ENCODE peak calls at places on chromosome 13, in eight cellular contexts. W, Z, Q, N, T, A, P and S are unnamed samples.

GRCh38 chr13:37681295-37682032 is 82.9 kb upstream of the POSTN start:
- DNase-seq in P (peak), N (peak), A (no peak), Q (no peak), T (peak), Z (no peak), W (no peak), S (peak)

GRCh38 chr13:80224468-80224867 is 116.5 kb downstream of the SPRY2 start:
- DNase-seq in N (no peak), A (no peak), P (peak), Q (no peak), T (no peak), W (no peak), Z (no peak), S (no peak)

GRCh38 chr13:104318121-104318520 is 1251.9 kb upstream of the SLC10A2 start:
- DNase-seq in Z (no peak), A (no peak), Q (peak), W (no peak), N (peak), P (peak), T (no peak), S (no peak)

GRCh38 chr13:38850868-38851626 is 139.6 kb downstream of the STOML3 start:
- DNase-seq in Z (no peak), Q (no peak), N (no peak), W (no peak), A (no peak), P (no peak), T (no peak), S (no peak)

GRCh38 chr13:22839554-22840286 is 341.1 kb upstream of the SGCG start:
- DNase-seq in P (no peak), N (no peak), Q (peak), Z (no peak), A (no peak), W (no peak), T (no peak), S (no peak)

GRCh38 chr13:65302691-65303090 is 1927.4 kb downstream of the PCDH9 start:
- DNase-seq in A (no peak), Q (no peak), W (no peak), N (no peak), T (no peak), Z (no peak), P (no peak), S (no peak)

GRCh38 chr13:98301721-98302120 is 124.7 kb upstream of the RNF113B start:
- DNase-seq in N (peak), A (no peak), T (no peak), P (no peak), Q (no peak), W (no peak), Z (no peak), S (no peak)

GRCh38 chr13:55777612-55778011 is 1363.1 kb upstream of the PRR20A start:
- DNase-seq in Z (no peak), W (no peak), N (no peak), Q (no peak), A (no peak), P (no peak), T (no peak), S (no peak)

GRCh38 chr13:67119481-67119883 is 110.7 kb downstream of the PCDH9 start:
- DNase-seq in Q (no peak), W (no peak), N (peak), T (peak), A (no peak), P (peak), Z (no peak), S (peak)

GRCh38 chr13:98598043-98598442 is 21.1 kb upstream of the STK24 start:
- DNase-seq in P (peak), W (no peak), N (no peak), Q (no peak), T (no peak), A (no peak), Z (no peak), S (no peak)

GRCh38 chr13:106690779-106691178 is 122.8 kb upstream of the ARGLU1 start:
- DNase-seq in W (no peak), T (no peak), N (no peak), P (no peak), A (no peak), Z (no peak), Q (no peak), S (no peak)

GRCh38 chr13:50809133-50810090 is 34.1 kb downstream of the DLEU7 start:
- DNase-seq in Q (no peak), P (no peak), T (no peak), N (no peak), W (no peak), Z (no peak), A (no peak), S (no peak)

GRCh38 chr13:114057131-114058050 is 75.0 kb downstream of the RASA3 start:
- DNase-seq in Z (no peak), T (no peak), A (no peak), W (no peak), Q (no peak), N (no peak), P (no peak), S (no peak)

GRCh38 chr13:48414501-48414900 is 1.6 kb upstream of the LPAR6 start:
- DNase-seq in N (no peak), A (no peak), T (no peak), P (no peak), Z (no peak), Q (no peak), W (no peak), S (no peak)

GRCh38 chr13:29570058-29570654 is 25.3 kb downstream of the SLC7A1 start:
- DNase-seq in T (no peak), W (no peak), P (no peak), Q (no peak), A (no peak), Z (no peak), N (no peak), S (no peak)

GRCh38 chr13:59771272-59771671 is 392.5 kb downstream of the DIAPH3 start:
- DNase-seq in W (no peak), Q (peak), T (no peak), A (no peak), Z (no peak), N (peak), P (peak), S (no peak)

GRCh38 chr13:34458756-34459462 is 483.2 kb upstream of the NBEA start:
- DNase-seq in W (peak), Z (peak), P (peak), T (no peak), A (peak), N (peak), Q (no peak), S (no peak)

GRCh38 chr13:27728271-27728670 is 64.0 kb upstream of the GSX1 start:
- DNase-seq in T (no peak), P (no peak), N (no peak), A (no peak), Q (no peak), W (peak), Z (no peak), S (no peak)

GRCh38 chr13:36509369-36509768 is 77.1 kb downstream of the CCNA1 start:
- DNase-seq in N (no peak), Z (no peak), A (no peak), P (no peak), W (no peak), Q (no peak), T (no peak), S (no peak)

GRCh38 chr13:35787937-35788336 is 311.4 kb upstream of the MAB21L1 start:
- DNase-seq in A (no peak), Q (no peak), P (peak), T (no peak), W (no peak), Z (no peak), N (no peak), S (no peak)

GRCh38 chr13:106566682-106567420 is 1.1 kb downstream of the ARGLU1 start:
- DNase-seq in T (no peak), N (peak), P (peak), A (peak), Z (peak), W (peak), Q (peak), S (no peak)

GRCh38 chr13:31773538-31773937 is 34.2 kb downstream of the RXFP2 start:
- DNase-seq in Q (no peak), P (peak), W (no peak), N (peak), T (no peak), Z (no peak), A (no peak), S (no peak)

GRCh38 chr13:39266426-39266825 is 228.2 kb downstream of the NHLRC3 start:
- DNase-seq in T (no peak), Q (no peak), Z (no peak), A (no peak), N (no peak), P (no peak), W (no peak), S (no peak)

GRCh38 chr13:38046049-38046376 is 176.4 kb upstream of the TRPC4 start:
- DNase-seq in W (no peak), Z (no peak), N (no peak), P (no peak), A (no peak), Q (no peak), T (no peak), S (no peak)

GRCh38 chr13:80454245-80454644 is 113.3 kb upstream of the SPRY2 start:
- DNase-seq in Z (no peak), W (no peak), N (peak), Q (no peak), T (no peak), P (peak), A (no peak), S (no peak)

GRCh38 chr13:69287050-69287698 is 820.5 kb upstream of the ATXN8OS start:
- DNase-seq in A (no peak), T (no peak), N (no peak), Q (no peak), P (no peak), W (no peak), Z (no peak), S (no peak)

GRCh38 chr13:48266967-48267639 is 34.1 kb downstream of the ITM2B start:
- DNase-seq in Z (no peak), Q (no peak), T (no peak), A (no peak), W (no peak), N (no peak), P (no peak), S (no peak)

GRCh38 chr13:23069571-23069970 is 111.2 kb upstream of the SGCG start:
- DNase-seq in N (peak), P (peak), T (peak), Z (no peak), W (no peak), A (no peak), Q (no peak), S (peak)

GRCh38 chr13:24033527-24034302 is 126.8 kb upstream of the SPATA13 start:
- DNase-seq in N (peak), P (peak), T (peak), W (no peak), A (no peak), Z (no peak), Q (no peak), S (no peak)

GRCh38 chr13:101795460-101795859 is 343.0 kb downstream of the ITGBL1 start:
- DNase-seq in Q (no peak), P (no peak), Z (no peak), W (no peak), N (no peak), A (no peak), T (no peak), S (no peak)

GRCh38 chr13:111460548-111461444 is 140.4 kb downstream of the TEX29 start:
- DNase-seq in A (no peak), N (peak), Q (peak), P (peak), W (peak), Z (peak), T (peak), S (no peak)
- TF ChIP-seq CTCF in A (peak), N (peak), Q (peak), P (peak), W (peak), Z (no peak), T (peak), S (no peak)

DNA sequence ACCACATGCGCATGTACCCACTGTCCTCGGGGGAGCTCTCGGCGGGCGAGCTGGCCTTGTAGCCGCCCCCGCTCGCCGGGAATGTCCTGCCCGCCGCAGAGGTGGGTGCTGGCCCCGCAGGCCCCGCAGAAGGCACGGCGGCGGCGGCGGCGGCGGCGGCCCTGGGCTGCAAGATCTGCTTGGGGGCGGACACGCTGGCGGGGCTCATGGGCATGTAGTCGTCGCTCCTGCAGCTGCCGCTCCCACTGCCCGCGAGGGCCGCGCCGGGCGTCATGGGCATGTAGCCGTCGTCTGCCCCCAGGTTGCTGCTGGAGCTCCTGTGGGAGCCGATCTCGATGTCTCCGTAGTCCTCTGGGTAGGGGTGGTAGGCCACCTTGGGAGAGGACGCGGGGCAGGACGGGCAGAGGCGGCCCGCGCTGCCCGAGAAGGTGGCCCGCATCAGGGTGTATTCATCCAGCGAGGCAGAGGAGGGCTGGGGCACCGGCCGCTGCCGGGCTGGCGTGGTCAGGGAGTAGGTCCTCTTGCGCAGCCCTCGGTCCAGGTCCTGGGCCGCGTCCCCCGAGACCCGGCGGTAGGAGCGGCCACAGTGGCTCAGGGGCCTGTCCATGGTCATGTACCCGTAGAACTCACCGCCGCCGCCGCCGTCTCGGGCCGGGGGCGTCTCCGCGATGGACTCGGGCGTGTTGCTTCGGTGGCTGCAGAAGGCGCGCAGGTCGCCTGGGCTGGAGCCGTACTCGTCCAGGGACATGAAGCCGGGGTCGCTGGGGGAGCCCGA is 2.4 kb downstream of the IRS2 start:
- DNase-seq in A (no peak), N (no peak), Z (no peak), Q (no peak), T (no peak), P (no peak), W (no peak), S (no peak)
- H3K4me3 ChIP-seq in A (peak), N (no peak), Z (peak), Q (peak), T (peak), P (peak), W (peak), S (peak)

GRCh38 chr13:44876782-44877324 is 112.4 kb downstream of the NUFIP1 start:
- DNase-seq in Z (no peak), P (no peak), T (no peak), Q (peak), W (no peak), N (no peak), A (no peak), S (no peak)
- TF ChIP-seq CTCF in Z (no peak), P (peak), T (no peak), Q (peak), W (peak), N (peak), A (peak), S (peak)

DNA sequence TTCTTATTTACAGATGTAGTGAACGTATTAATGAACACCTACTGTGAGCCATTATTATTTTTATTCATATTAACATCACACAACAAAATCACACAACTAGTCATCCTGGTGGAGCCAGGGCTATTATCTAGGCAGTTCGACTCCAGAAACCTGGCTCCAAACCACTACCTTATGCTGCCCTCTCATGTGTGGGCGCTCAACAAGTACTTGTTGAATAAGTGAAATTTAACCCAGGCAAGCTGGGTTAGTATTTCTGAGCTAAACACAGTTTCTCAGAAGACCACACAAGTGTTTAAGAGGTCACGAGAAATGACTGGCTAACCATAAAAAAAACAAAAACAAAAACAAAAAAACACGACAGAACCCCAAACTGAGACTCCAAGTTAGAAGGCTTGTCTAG is 33.6 kb downstream of the MZT1 start:
- DNase-seq in Z (no peak), A (no peak), T (no peak), N (no peak), Q (no peak), W (no peak), P (no peak), S (no peak)
- H3K4me3 ChIP-seq in Z (no peak), A (no peak), T (no peak), N (no peak), Q (no peak), W (no peak), P (no peak), S (no peak)

DNA sequence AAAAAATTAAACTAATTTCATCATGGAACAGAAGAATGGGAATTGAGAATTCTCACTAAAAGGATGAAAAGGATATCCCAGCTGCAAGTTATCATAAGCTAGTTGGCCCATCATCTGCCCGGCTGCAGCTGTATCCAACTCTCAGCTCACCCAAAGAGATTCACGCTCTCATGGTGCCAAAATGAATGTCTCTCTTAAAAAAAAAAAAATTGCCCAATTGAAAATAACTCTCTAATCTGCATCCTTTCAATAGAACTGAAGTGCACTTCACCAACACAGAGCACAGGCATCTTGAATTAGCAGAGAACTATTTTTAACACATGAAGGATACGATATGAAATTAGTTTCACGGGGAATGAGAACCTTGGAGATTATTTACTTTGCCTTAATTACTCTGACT is 20.0 kb downstream of the ENOX1 start:
- DNase-seq in Z (no peak), W (peak), N (peak), P (peak), T (no peak), A (peak), Q (peak), S (no peak)
- TF ChIP-seq CTCF in Z (no peak), W (no peak), N (no peak), P (no peak), T (no peak), A (no peak), Q (no peak), S (no peak)

GRCh38 chr13:99642841-99643240 is 141.6 kb downstream of the TM9SF2 start:
- DNase-seq in N (no peak), P (no peak), A (no peak), Q (no peak), T (no peak), Z (no peak), W (no peak), S (no peak)
- H3K4me3 ChIP-seq in N (no peak), P (no peak), A (no peak), Q (no peak), T (no peak), Z (no peak), W (no peak), S (no peak)

DNA sequence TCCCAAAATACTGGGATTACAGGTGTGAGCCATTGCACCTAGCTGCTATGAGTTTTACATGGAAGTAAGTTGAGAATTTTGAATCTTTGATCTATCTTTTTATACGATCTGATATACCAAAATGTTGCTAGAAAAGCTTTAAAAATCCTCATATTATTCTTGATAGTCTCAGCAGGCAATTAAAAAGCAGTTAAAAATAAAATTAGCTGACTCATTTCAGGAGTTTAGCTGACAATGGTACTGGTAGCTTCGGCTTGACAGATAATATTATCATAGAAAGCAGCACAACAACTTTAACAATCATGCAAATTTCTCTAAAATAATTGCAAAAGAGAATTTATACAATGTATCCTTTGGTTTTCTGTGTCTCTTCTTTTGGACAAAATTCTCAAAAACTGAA is 9.6 kb upstream of the FOXO1 start:
- DNase-seq in A (no peak), T (no peak), Q (no peak), Z (no peak), W (no peak), N (no peak), P (no peak), S (no peak)
- TF ChIP-seq CTCF in A (no peak), T (no peak), Q (no peak), Z (no peak), W (no peak), N (no peak), P (no peak), S (no peak)